ENCODE peak calls at places on chromosomes 1 and 21, in seven cellular contexts. F, O, G, X, K, T and B are unnamed samples.

GRCh38 chr21:38913120-38913975 is 107.6 kb downstream of the ETS2 start:
- DNase-seq in X (peak), F (peak), O (peak), K (peak), G (no peak), T (peak), B (no peak)

GRCh38 chr1:82485591-82486369 is 685.0 kb downstream of the ADGRL2 start:
- DNase-seq in T (no peak), G (no peak), K (peak), F (peak), X (no peak), O (no peak), B (no peak)

GRCh38 chr1:179080866-179081695 is 789 bp upstream of the TOR3A start:
- DNase-seq in T (no peak), X (no peak), O (peak), F (no peak), G (peak), K (no peak), B (no peak)

GRCh38 chr1:116177861-116178260 is 66.7 kb downstream of the MAB21L3 start:
- DNase-seq in G (no peak), T (no peak), K (no peak), F (no peak), O (no peak), X (no peak), B (no peak)

GRCh38 chr1:58211857-58212256 is 334.7 kb downstream of the OMA1 start:
- DNase-seq in G (no peak), X (no peak), O (no peak), K (no peak), F (no peak), T (no peak), B (no peak)

GRCh38 chr1:14794136-14794768 is 195.8 kb downstream of the KAZN start:
- DNase-seq in O (no peak), G (no peak), F (no peak), T (peak), K (peak), X (no peak), B (no peak)

GRCh38 chr1:87508247-87508646 is 179.6 kb downstream of the LMO4 start:
- DNase-seq in X (no peak), F (no peak), K (peak), T (no peak), G (no peak), O (no peak), B (no peak)

GRCh38 chr1:96365076-96365475 is 356.5 kb upstream of the PTBP2 start:
- DNase-seq in O (no peak), T (no peak), X (no peak), K (peak), G (no peak), F (no peak), B (no peak)

GRCh38 chr1:206937437-206937836 is 8.8 kb downstream of the PIGR start:
- DNase-seq in F (no peak), K (no peak), O (no peak), G (no peak), X (no peak), T (no peak), B (no peak)

GRCh38 chr21:45615145-45615711 is 28.3 kb upstream of the PCBP3 start:
- DNase-seq in X (no peak), O (no peak), G (peak), F (peak), T (peak), K (peak), B (no peak)

GRCh38 chr1:224497714-224498573 is 63.3 kb upstream of the WDR26 start:
- DNase-seq in G (no peak), K (peak), T (no peak), F (peak), O (no peak), X (no peak), B (no peak)

GRCh38 chr1:203342192-203342940 is 8.6 kb downstream of the FMOD start:
- DNase-seq in T (no peak), G (peak), K (peak), O (peak), X (no peak), F (peak), B (no peak)

GRCh38 chr1:68197891-68198290 is 34.4 kb downstream of the WLS start:
- DNase-seq in O (no peak), F (peak), K (no peak), T (no peak), X (no peak), G (no peak), B (no peak)

GRCh38 chr21:36194024-36194423 is 37.4 kb downstream of the DOP1B start:
- DNase-seq in G (no peak), O (no peak), T (no peak), K (no peak), F (no peak), X (no peak), B (peak)

GRCh38 chr1:58430355-58431335 is 115.9 kb downstream of the OMA1 start:
- DNase-seq in K (peak), G (no peak), T (no peak), X (no peak), O (no peak), F (no peak), B (no peak)

GRCh38 chr1:37476460-37477197 is 2.2 kb downstream of the ZC3H12A start:
- DNase-seq in T (peak), K (peak), X (no peak), F (peak), O (no peak), G (peak), B (peak)

GRCh38 chr1:218339267-218339831 is 5.8 kb upstream of the TGFB2 start:
- DNase-seq in T (no peak), G (peak), K (peak), F (peak), O (no peak), X (no peak), B (no peak)

GRCh38 chr1:244971524-244972216 is 107.3 kb upstream of the HNRNPU start:
- DNase-seq in O (no peak), G (no peak), X (no peak), F (no peak), T (no peak), K (peak), B (no peak)

GRCh38 chr1:222893255-222893654 is 78.4 kb downstream of the DISP1 start:
- DNase-seq in G (no peak), O (no peak), T (no peak), F (no peak), X (no peak), K (no peak), B (no peak)

GRCh38 chr1:223738465-223739365 is 26.4 kb downstream of the CAPN2 start:
- DNase-seq in O (no peak), F (no peak), K (no peak), T (no peak), G (no peak), X (no peak), B (no peak)

GRCh38 chr1:90605070-90605469 is 112.0 kb downstream of the BARHL2 start:
- DNase-seq in X (no peak), K (no peak), O (no peak), G (no peak), T (no peak), F (no peak), B (no peak)

GRCh38 chr1:203059485-203059884 is 26.3 kb downstream of the MYOG start:
- DNase-seq in K (no peak), O (no peak), T (no peak), G (no peak), F (no peak), X (no peak), B (no peak)

GRCh38 chr1:224922404-224923164 is 6.9 kb upstream of the DNAH14 start:
- DNase-seq in X (no peak), F (peak), G (no peak), K (peak), T (no peak), O (peak), B (peak)

GRCh38 chr21:33266050-33266783 is at the start of gene IL10RB:
- DNase-seq in O (peak), K (peak), X (peak), G (peak), T (peak), F (peak), B (no peak)
- TF ChIP-seq CTCF in O (no peak), K (no peak), X (no peak), G (no peak), T (no peak), F (no peak), B (no peak)

DNA sequence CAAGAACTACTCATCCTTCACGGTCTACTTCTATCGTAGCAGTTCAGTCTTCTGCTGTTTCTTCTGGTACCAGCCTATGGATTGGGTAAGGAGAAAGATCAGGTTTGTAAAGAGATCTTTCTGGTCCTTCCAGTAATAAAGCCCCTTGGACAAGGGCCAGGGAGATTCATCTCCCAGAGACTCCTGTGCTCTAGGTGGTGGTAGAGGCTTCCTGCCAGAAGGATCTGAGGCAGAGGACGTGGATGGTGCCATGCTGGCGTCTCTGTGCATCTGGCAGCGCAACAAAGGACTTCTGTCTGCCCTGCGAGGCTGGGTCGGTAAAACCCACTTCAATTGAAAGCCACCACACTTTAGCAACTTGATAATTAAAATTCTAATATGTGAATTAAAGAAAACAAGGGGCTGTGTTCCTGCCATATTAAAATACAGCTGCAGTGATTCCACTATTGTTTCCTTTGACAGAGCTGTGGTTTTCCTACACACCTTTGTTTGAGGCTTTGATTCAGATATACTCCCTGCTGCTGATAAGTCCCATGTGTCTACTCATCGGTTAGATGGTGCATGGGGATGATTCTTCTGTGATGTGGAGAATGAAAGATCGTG is 73.6 kb downstream of the ROR1 start:
- DNase-seq in X (no peak), T (no peak), O (no peak), K (no peak), G (no peak), F (peak), B (no peak)
- TF ChIP-seq CTCF in X (no peak), T (no peak), O (no peak), K (no peak), G (no peak), F (peak), B (no peak)

DNA sequence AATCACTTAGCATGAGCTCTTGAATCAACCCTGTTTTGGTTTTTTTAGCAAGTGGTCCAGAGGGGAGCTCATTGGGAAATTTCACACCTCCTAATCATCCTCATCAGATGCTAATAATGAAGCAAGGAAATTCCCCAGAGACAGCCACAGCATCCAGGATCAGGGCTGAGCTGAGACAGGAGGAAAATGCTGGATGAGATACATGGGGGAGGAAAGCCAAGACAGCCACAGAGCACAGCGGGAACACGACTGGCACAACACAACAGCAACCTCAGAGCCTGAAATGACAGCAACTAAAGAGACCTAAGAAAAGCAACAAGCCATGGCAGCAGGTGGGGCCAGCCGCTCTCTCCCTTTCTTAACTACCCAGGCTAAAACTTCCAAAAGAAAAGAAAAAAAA is 70.4 kb downstream of the UBR4 start:
- DNase-seq in X (no peak), O (no peak), T (no peak), F (no peak), G (no peak), K (no peak), B (no peak)
- TF ChIP-seq CTCF in X (no peak), O (no peak), T (no peak), F (no peak), G (no peak), K (no peak), B (no peak)

DNA sequence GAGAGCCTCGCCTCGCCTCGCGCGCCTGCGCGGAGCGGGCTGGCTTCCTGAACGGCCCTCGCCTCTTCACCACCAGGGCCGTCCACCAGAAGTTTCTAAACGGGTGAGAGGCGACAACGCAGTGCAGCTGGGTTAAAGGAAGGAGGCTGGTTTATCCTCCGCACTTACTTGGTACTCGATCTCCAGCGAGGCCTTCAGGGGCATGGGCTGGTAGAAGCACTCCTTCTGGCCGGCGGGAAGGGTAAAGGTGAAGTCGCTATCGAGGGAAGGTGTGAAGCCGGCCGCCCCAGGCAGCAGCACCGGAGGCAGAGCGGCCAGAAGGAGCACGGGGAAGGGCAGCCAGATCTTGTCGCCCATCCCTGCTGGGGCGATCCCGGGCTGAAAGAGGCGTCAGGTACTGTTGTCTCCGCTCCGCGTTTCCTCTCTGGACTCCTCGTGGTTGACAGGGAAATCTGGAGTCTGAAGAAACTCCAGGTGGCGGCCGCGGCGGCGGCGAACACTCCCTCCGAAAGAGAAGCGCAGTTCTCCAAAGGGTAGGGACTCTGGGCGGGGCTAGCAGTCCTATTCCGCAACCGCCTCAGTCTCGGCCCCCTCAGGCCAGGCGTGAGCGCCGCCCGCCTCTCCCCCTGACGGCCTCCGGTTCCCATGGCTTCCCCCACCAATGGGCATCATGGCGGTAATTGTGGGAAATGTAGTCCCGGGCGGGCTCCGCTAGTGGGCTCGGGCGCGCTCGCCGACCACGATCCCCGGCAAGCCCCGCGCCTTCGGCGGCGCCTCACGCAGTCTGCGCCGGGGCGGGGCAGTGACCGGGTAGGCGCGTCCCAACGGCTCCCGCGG is at the start of gene TMED5:
- DNase-seq in O (peak), G (peak), F (peak), X (peak), K (peak), T (peak), B (peak)
- TF ChIP-seq CTCF in O (no peak), G (peak), F (no peak), X (peak), K (no peak), T (peak), B (no peak)

GRCh38 chr1:101484896-101485412 is 248.1 kb downstream of the S1PR1 start:
- DNase-seq in G (no peak), K (no peak), O (no peak), F (no peak), T (no peak), X (no peak), B (no peak)

GRCh38 chr1:101482306-101482705 is 245.5 kb downstream of the S1PR1 start:
- DNase-seq in T (no peak), F (no peak), X (no peak), K (no peak), G (no peak), O (no peak), B (no peak)

GRCh38 chr1:101476541-101476940 is 239.7 kb downstream of the S1PR1 start:
- DNase-seq in X (no peak), K (no peak), T (no peak), F (no peak), G (no peak), O (no peak), B (no peak)

GRCh38 chr1:101483982-101484381 is 247.2 kb downstream of the S1PR1 start:
- DNase-seq in T (no peak), K (no peak), F (no peak), O (no peak), G (no peak), X (no peak), B (no peak)

DNA sequence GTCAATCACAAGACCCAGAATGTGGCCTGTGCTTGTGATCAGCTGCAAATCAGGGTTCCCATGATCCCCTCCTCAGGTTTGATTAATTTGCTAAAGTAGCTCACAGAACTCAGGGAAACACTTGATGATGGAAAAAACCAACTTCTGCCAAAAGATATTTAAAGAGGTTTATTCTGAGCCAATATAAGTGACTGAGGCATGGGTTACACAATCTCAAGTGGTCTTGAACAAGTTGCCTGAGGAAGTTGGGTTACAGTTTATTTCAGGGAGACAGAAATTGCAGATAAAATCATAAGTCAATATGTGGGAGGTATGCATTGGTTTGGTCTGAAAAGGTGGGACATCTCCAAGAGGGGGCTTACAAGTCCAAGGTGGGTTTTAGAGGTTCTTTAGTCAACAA is 243.1 kb downstream of the S1PR1 start:
- DNase-seq in F (no peak), O (no peak), K (no peak), T (no peak), X (no peak), G (no peak), B (no peak)
- TF ChIP-seq CTCF in F (no peak), O (no peak), K (no peak), T (no peak), X (no peak), G (no peak), B (no peak)

GRCh38 chr1:52190500-52191252 is 48.8 kb downstream of the ZFYVE9 start:
- DNase-seq in K (peak), O (no peak), X (no peak), F (no peak), T (no peak), G (no peak), B (no peak)
- TF ChIP-seq CTCF in K (no peak), O (no peak), X (no peak), F (no peak), T (no peak), G (no peak), B (no peak)

DNA sequence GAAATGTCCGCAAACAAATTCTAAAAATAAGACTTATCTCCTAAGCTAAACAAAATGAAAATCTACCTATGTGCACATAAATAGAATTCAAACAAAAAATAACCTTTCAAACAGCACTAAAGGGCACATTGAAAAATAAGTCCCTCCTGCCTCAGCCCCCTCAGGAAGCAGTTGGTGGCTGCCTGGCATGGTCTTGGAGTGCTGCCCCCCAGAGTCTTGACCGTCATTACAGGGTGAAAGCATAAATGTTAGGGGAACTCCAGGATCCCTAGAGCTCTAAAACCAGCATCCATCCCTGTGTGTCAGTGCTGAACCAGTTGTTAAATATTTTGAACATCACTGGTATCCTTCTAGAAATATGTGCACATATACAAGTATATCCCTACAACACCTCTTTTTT is 6.5 kb upstream of the NPL start:
- DNase-seq in K (no peak), X (no peak), G (no peak), F (no peak), O (peak), T (no peak), B (no peak)
- TF ChIP-seq CTCF in K (no peak), X (peak), G (no peak), F (no peak), O (no peak), T (no peak), B (no peak)

DNA sequence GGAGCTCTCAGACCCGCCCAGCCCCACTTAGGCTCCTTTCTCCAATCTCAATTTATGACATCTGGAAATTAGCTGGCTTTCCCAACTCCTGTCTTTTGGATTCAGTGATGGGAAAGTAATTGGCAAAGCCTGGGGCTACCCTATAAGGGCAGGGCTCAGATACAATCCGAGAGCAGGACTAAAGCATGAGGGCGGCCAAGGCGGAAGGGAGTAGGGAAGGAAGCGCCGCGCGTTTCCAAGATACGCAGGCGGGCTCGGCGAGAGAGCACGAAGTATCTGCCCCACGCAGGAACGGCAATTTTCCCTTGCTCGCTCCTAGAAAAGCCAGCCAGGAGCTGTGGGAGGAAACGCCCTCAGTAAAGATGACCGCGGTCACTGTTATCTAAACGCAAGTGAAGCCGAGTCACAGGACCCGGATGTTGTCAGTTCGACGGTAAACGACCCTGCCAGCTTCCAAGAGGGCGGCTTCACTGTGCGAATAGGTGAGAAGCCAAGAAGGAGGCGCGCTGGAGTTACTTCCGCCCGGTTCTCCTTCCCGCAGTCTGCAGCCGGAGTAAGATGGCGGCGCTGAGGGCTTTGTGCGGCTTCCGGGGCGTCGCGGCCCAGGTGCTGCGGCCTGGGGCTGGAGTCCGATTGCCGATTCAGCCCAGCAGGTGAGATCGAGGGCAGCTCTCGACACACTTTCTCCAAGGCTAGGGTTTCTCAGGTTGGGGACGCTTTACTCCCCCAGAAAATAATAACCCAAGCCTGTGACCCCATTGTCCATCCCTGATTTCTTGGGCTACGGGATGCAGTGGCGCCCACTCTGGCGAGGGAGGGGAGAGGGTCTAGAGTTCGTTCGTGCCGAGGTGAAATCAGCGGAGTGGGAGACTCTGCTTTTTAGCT is at the start of gene NDUFS2:
- DNase-seq in O (peak), K (peak), X (peak), F (peak), G (peak), T (peak), B (peak)
- TF ChIP-seq CTCF in O (no peak), K (peak), X (peak), F (peak), G (no peak), T (no peak), B (no peak)

DNA sequence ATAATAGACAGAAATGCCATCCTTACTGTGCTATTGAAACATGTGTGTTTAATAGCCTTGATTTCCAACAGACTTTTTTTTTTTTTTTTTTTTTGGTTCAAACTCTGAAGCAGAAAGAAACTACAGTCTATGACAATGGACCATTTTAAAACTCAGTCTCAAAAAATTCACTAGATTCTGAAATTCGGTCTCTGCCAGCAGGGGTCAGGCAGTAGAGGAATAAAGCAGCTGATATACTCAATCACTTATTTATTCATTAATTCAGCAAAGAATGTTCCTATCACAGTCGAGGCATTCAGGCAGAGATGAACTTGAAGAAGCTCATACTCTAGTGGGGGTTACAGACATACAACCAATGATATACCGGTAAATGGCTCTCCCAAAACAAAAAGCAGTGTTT is 260.9 kb upstream of the DMRTA2 start:
- DNase-seq in K (no peak), G (no peak), T (no peak), O (no peak), F (no peak), X (no peak), B (no peak)
- TF ChIP-seq CTCF in K (no peak), G (no peak), T (no peak), O (peak), F (peak), X (no peak), B (no peak)